ENCODE peak calls at places on chromosomes 11 and 22, in eight cellular contexts. Y, B, M, H, E, W, O and S are unnamed samples.

GRCh38 chr11:110367571-110367970 is 62.2 kb upstream of the FDX1 start:
- DNase-seq in Y (no peak), B (no peak), M (no peak), H (no peak), E (no peak), W (peak; percentile 21), O (no peak), S (no peak)

GRCh38 chr11:86064236-86064803 is 4.6 kb downstream of the PICALM start:
- DNase-seq in Y (no peak), B (no peak), M (no peak), H (no peak), E (no peak), W (no peak), O (no peak), S (no peak)

GRCh38 chr22:27965547-27965946 is 46.5 kb upstream of the PITPNB start:
- DNase-seq in Y (no peak), B (no peak), M (no peak), H (no peak), E (no peak), W (no peak), O (no peak), S (no peak)

GRCh38 chr22:20249797-20250354 is 18.2 kb downstream of the RTN4R start:
- DNase-seq in Y (peak; percentile 63), B (peak; percentile 61), M (no peak), H (no peak), E (no peak), W (peak; percentile 59), O (no peak), S (no peak)

GRCh38 chr11:89279176-89279575 is 101.5 kb downstream of the TYR start:
- DNase-seq in Y (no peak), B (no peak), M (no peak), H (no peak), E (no peak), W (no peak), O (no peak), S (no peak)

GRCh38 chr11:135074397-135074998 is 662.5 kb upstream of the B3GAT1 start:
- DNase-seq in Y (no peak), B (no peak), M (no peak), H (no peak), E (no peak), W (peak; percentile 2), O (no peak), S (no peak)

GRCh38 chr22:38729946-38730345 is 24.2 kb downstream of the GTPBP1 start:
- DNase-seq in Y (no peak), B (no peak), M (no peak), H (no peak), E (peak; percentile 53), W (no peak), O (no peak), S (no peak)

GRCh38 chr22:40808018-40808841 is 10.9 kb downstream of the SLC25A17 start:
- DNase-seq in Y (no peak), B (no peak), M (no peak), H (no peak), E (no peak), W (peak; percentile 22), O (no peak), S (no peak)

GRCh38 chr22:40041738-40042137 is 47.0 kb downstream of the FAM83F start:
- DNase-seq in Y (no peak), B (no peak), M (no peak), H (no peak), E (no peak), W (no peak), O (no peak), S (no peak)

GRCh38 chr22:25622011-25622410 is 57.5 kb downstream of the GRK3 start:
- DNase-seq in Y (no peak), B (no peak), M (no peak), H (no peak), E (no peak), W (peak; percentile 41), O (no peak), S (no peak)

GRCh38 chr11:62546244-62546936 is at the start of gene AHNAK:
- DNase-seq in Y (peak; percentile 83), B (peak; percentile 62), M (peak; percentile 77), H (peak; percentile 93), E (peak; percentile 94), W (peak; percentile 73), O (no peak), S (peak; percentile 60)

GRCh38 chr11:86869966-86870570 is 69.7 kb downstream of the PRSS23 start:
- DNase-seq in Y (peak; percentile 46), B (peak; percentile 58), M (peak; percentile 29), H (peak; percentile 72), E (peak; percentile 82), W (peak; percentile 78), O (no peak), S (peak; percentile 67)

GRCh38 chr11:132062541-132062940 is 692.1 kb downstream of the NTM start:
- DNase-seq in Y (no peak), B (no peak), M (no peak), H (no peak), E (no peak), W (no peak), O (peak; percentile 65), S (no peak)

GRCh38 chr11:102241026-102241425 is 76.3 kb upstream of the BIRC3 start:
- DNase-seq in Y (no peak), B (no peak), M (no peak), H (no peak), E (no peak), W (no peak), O (no peak), S (no peak)

GRCh38 chr11:6746626-6747025 is 25.1 kb downstream of the OR2AG2 start:
- DNase-seq in Y (no peak), B (no peak), M (no peak), H (no peak), E (no peak), W (no peak), O (no peak), S (no peak)

GRCh38 chr11:6746086-6746618 is 25.6 kb downstream of the OR2AG2 start:
- DNase-seq in Y (no peak), B (no peak), M (peak; percentile 78), H (no peak), E (no peak), W (peak; percentile 11), O (no peak), S (no peak)

GRCh38 chr11:6745465-6746015 is 26.2 kb downstream of the OR2AG2 start:
- DNase-seq in Y (no peak), B (no peak), M (no peak), H (no peak), E (no peak), W (peak; percentile 3), O (no peak), S (no peak)

GRCh38 chr11:6745018-6745417 is 26.8 kb downstream of the OR2AG2 start:
- DNase-seq in Y (no peak), B (no peak), M (no peak), H (no peak), E (no peak), W (no peak), O (no peak), S (no peak)

GRCh38 chr11:6747097-6747662 is 24.6 kb downstream of the OR2AG2 start:
- DNase-seq in Y (no peak), B (no peak), M (no peak), H (no peak), E (no peak), W (no peak), O (no peak), S (no peak)
- TF ChIP-seq CTCF in Y (no peak), B (no peak), M (no peak), H (no peak), E (no peak), W (no peak), O (no peak), S (no peak)

GRCh38 chr11:128520206-128520885 is 67.0 kb downstream of the ETS1 start:
- DNase-seq in Y (no peak), B (no peak), M (no peak), H (no peak), E (no peak), W (no peak), O (no peak), S (no peak)
- TF ChIP-seq CTCF in Y (no peak), B (no peak), M (no peak), H (no peak), E (no peak), W (no peak), O (no peak), S (no peak)

GRCh38 chr22:45240810-45241631 is at the start of gene KIAA0930:
- DNase-seq in Y (peak; percentile 85), B (peak; percentile 81), M (peak; percentile 80), H (peak; percentile 94), E (peak; percentile 91), W (peak; percentile 79), O (no peak), S (peak; percentile 84)

GRCh38 chr22:45246060-45246985 is 5.6 kb upstream of the KIAA0930 start:
- DNase-seq in Y (peak; percentile 33), B (peak; percentile 54), M (no peak), H (no peak), E (no peak), W (peak; percentile 87), O (peak; percentile 97), S (no peak)

GRCh38 chr22:45239378-45240136 is 1.1 kb downstream of the KIAA0930 start:
- DNase-seq in Y (no peak), B (no peak), M (no peak), H (no peak), E (no peak), W (no peak), O (no peak), S (no peak)

GRCh38 chr22:45240137-45240809 is 421 bp downstream of the KIAA0930 start:
- DNase-seq in Y (no peak), B (peak; percentile 53), M (peak; percentile 41), H (no peak), E (no peak), W (peak; percentile 41), O (no peak), S (peak; percentile 60)

DNA sequence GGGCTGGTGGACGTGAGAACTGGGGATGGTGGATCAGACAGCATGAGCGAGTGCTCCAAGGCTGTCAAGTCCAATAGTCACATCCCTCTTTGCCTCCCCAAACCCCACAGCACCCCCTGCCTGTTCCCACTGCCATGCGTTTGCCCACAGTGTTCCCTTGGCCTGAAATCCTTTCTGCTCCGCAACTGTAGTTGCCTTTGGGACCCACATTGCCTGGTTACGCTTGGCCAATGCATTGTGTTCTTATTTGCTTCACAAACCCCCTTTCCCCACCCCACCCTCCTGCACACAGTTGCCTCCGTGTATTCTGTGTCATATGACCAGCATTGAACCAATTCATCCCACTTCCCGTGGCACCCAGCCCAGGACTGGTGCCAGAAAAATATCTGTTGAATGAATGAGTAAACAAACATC is 2.1 kb upstream of the KIAA0930 start:
- DNase-seq in Y (no peak), B (peak; percentile 40), M (no peak), H (no peak), E (no peak), W (peak; percentile 25), O (no peak), S (no peak)
- TF ChIP-seq CTCF in Y (no peak), B (peak; percentile 39), M (no peak), H (no peak), E (no peak), W (no peak), O (no peak), S (no peak)

DNA sequence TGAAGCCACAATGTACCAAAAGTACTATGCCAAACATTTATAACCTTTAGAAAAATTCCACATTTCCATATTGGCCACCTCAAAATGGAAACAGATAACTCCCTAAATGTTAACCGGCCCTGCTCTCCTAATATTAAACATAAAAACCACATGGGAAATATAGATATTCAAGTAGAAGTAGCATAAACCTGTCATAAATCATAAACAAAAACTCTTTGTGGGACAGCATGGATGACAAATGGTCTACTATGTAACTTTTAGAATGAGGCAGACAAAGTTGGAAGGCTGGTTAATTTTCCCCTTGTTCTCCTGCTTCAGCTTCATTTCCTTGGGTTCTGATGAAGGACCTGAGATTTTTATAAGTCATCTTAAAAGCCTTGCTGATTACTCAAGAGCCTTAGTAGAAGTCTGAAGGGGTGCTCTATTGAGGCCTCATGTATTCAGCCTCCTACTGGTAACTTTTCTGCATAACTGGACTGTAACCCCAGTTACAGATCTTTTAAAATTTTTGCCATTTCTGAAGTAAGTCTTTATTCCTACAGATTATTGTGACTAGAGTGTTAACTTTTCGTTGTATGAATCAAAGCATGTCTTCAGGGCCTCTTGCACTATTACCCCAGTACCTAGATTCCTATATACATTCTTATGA is 116.4 kb downstream of the STIM1 start:
- DNase-seq in Y (no peak), B (no peak), M (no peak), H (no peak), E (no peak), W (peak; percentile 41), O (no peak), S (no peak)
- TF ChIP-seq CTCF in Y (no peak), B (no peak), M (no peak), H (peak; percentile 6), E (no peak), W (no peak), O (no peak), S (no peak)